ENCODE peak calls at places on chromosomes 7 and 10, in four cellular contexts. One of them, this sample, is unnamed.
A peak's percentile ranks its signal among the peaks of the same experiment; 100 is the strongest.

GRCh38 chr10:75228834-75229233 is 6.9 kb downstream of the COMTD1 start:
- DNase-seq in astrocyte of the spinal cord: no peak
- DNase-seq in heart right ventricle: no peak
- DNase-seq in fibroblast of pulmonary artery: no peak
- DNase-seq in this sample: no peak

GRCh38 chr10:137031-137430 is 1.8 kb downstream of the ZMYND11 start:
- DNase-seq in fibroblast of pulmonary artery: peak; percentile 23
- DNase-seq in astrocyte of the spinal cord: peak; percentile 7
- DNase-seq in heart right ventricle: no peak
- DNase-seq in this sample: no peak

GRCh38 chr7:120412665-120413064 is 139.7 kb downstream of the KCND2 start:
- DNase-seq in astrocyte of the spinal cord: no peak
- DNase-seq in fibroblast of pulmonary artery: no peak
- DNase-seq in heart right ventricle: no peak
- DNase-seq in this sample: no peak

GRCh38 chr10:71880425-71881306 is 29.6 kb upstream of the PSAP start:
- DNase-seq in fibroblast of pulmonary artery: no peak
- DNase-seq in astrocyte of the spinal cord: no peak
- DNase-seq in heart right ventricle: peak; percentile 21
- DNase-seq in this sample: no peak

GRCh38 chr7:169854-170172 is 22.6 kb upstream of the FAM20C start:
- DNase-seq in fibroblast of pulmonary artery: no peak
- DNase-seq in heart right ventricle: no peak
- DNase-seq in astrocyte of the spinal cord: no peak
- DNase-seq in this sample: no peak

GRCh38 chr10:98340261-98340675 is 72.3 kb upstream of the LOXL4 start:
- DNase-seq in fibroblast of pulmonary artery: peak; percentile 26
- DNase-seq in astrocyte of the spinal cord: peak; percentile 13
- DNase-seq in heart right ventricle: no peak
- DNase-seq in this sample: no peak

GRCh38 chr7:51062222-51062987 is 254.2 kb downstream of the COBL start:
- DNase-seq in astrocyte of the spinal cord: no peak
- DNase-seq in heart right ventricle: no peak
- DNase-seq in fibroblast of pulmonary artery: no peak
- DNase-seq in this sample: no peak

GRCh38 chr10:112915590-112916572 is 34.2 kb upstream of the TCF7L2 start:
- DNase-seq in heart right ventricle: no peak
- DNase-seq in astrocyte of the spinal cord: peak; percentile 69
- DNase-seq in fibroblast of pulmonary artery: no peak
- DNase-seq in this sample: no peak

GRCh38 chr7:124959676-124960075 is 30.1 kb upstream of the POT1 start:
- DNase-seq in astrocyte of the spinal cord: peak; percentile 45
- DNase-seq in fibroblast of pulmonary artery: no peak
- DNase-seq in heart right ventricle: no peak
- DNase-seq in this sample: no peak

GRCh38 chr10:119413738-119414611 is 128.5 kb downstream of the RGS10 start:
- DNase-seq in astrocyte of the spinal cord: peak; percentile 88
- DNase-seq in heart right ventricle: peak; percentile 66
- DNase-seq in fibroblast of pulmonary artery: peak; percentile 28
- DNase-seq in this sample: peak; percentile 29

GRCh38 chr10:119658274-119658673 is 7.1 kb downstream of the BAG3 start:
- DNase-seq in fibroblast of pulmonary artery: peak; percentile 89
- DNase-seq in astrocyte of the spinal cord: peak; percentile 91
- DNase-seq in heart right ventricle: peak; percentile 79
- DNase-seq in this sample: peak; percentile 94

GRCh38 chr7:90413185-90413528 is 9.9 kb downstream of the CLDN12 start:
- DNase-seq in astrocyte of the spinal cord: no peak
- DNase-seq in fibroblast of pulmonary artery: no peak
- DNase-seq in heart right ventricle: no peak
- DNase-seq in this sample: no peak

GRCh38 chr10:110772454-110773025 is 99.2 kb upstream of the PDCD4 start:
- DNase-seq in heart right ventricle: no peak
- DNase-seq in fibroblast of pulmonary artery: no peak
- DNase-seq in astrocyte of the spinal cord: no peak
- DNase-seq in this sample: no peak

GRCh38 chr7:133941496-133941895 is 185.6 kb upstream of the LRGUK start:
- DNase-seq in fibroblast of pulmonary artery: peak; percentile 27
- DNase-seq in astrocyte of the spinal cord: peak; percentile 32
- DNase-seq in heart right ventricle: no peak
- DNase-seq in this sample: peak; percentile 80

GRCh38 chr7:148903504-148903903 is 19.4 kb upstream of the EZH2 start:
- DNase-seq in fibroblast of pulmonary artery: no peak
- DNase-seq in heart right ventricle: no peak
- DNase-seq in astrocyte of the spinal cord: no peak
- DNase-seq in this sample: no peak

GRCh38 chr7:150756858-150757257 is 19.6 kb downstream of the GIMAP5 start:
- DNase-seq in heart right ventricle: no peak
- DNase-seq in fibroblast of pulmonary artery: peak; percentile 3
- DNase-seq in astrocyte of the spinal cord: no peak
- DNase-seq in this sample: no peak

GRCh38 chr7:94394399-94395140 is at the start of gene COL1A2:
- DNase-seq in astrocyte of the spinal cord: peak; percentile 99
- DNase-seq in heart right ventricle: peak; percentile 80
- DNase-seq in fibroblast of pulmonary artery: peak; percentile 98
- DNase-seq in this sample: peak; percentile 97

GRCh38 chr10:5461201-5461585 is 38.2 kb downstream of the CALML5 start:
- DNase-seq in heart right ventricle: no peak
- DNase-seq in astrocyte of the spinal cord: no peak
- DNase-seq in fibroblast of pulmonary artery: no peak
- DNase-seq in this sample: no peak

GRCh38 chr7:108284349-108285017 is 154.3 kb upstream of the LAMB4 start:
- DNase-seq in astrocyte of the spinal cord: no peak
- DNase-seq in heart right ventricle: no peak
- DNase-seq in fibroblast of pulmonary artery: no peak
- DNase-seq in this sample: no peak

GRCh38 chr10:23556727-23557440 is 118.0 kb downstream of the OTUD1 start:
- DNase-seq in fibroblast of pulmonary artery: peak; percentile 15
- DNase-seq in astrocyte of the spinal cord: peak; percentile 38
- DNase-seq in heart right ventricle: no peak
- DNase-seq in this sample: peak; percentile 45

GRCh38 chr7:157529768-157530560 is 193.2 kb downstream of the DNAJB6 start:
- DNase-seq in astrocyte of the spinal cord: no peak
- DNase-seq in heart right ventricle: no peak
- DNase-seq in fibroblast of pulmonary artery: no peak
- DNase-seq in this sample: no peak

GRCh38 chr10:50593523-50593922 is 30.2 kb downstream of the SGMS1 start:
- DNase-seq in fibroblast of pulmonary artery: peak; percentile 29
- DNase-seq in heart right ventricle: no peak
- DNase-seq in astrocyte of the spinal cord: no peak
- DNase-seq in this sample: no peak

GRCh38 chr7:53350241-53350640 is 314.8 kb downstream of the POM121L12 start:
- DNase-seq in astrocyte of the spinal cord: no peak
- DNase-seq in heart right ventricle: no peak
- DNase-seq in fibroblast of pulmonary artery: no peak
- DNase-seq in this sample: no peak

GRCh38 chr7:135254-135653 is 57.1 kb upstream of the FAM20C start:
- DNase-seq in astrocyte of the spinal cord: no peak
- DNase-seq in fibroblast of pulmonary artery: no peak
- DNase-seq in heart right ventricle: no peak
- DNase-seq in this sample: no peak

GRCh38 chr10:52447931-52448353 is 133.9 kb downstream of the DKK1 start:
- DNase-seq in astrocyte of the spinal cord: no peak
- DNase-seq in fibroblast of pulmonary artery: peak; percentile 39
- DNase-seq in heart right ventricle: no peak
- DNase-seq in this sample: peak; percentile 13

GRCh38 chr7:1403844-1404404 is 55.3 kb downstream of the MICALL2 start:
- DNase-seq in heart right ventricle: no peak
- DNase-seq in astrocyte of the spinal cord: peak; percentile 79
- DNase-seq in fibroblast of pulmonary artery: peak; percentile 54
- DNase-seq in this sample: no peak

GRCh38 chr10:96511044-96511945 is 2.4 kb downstream of the TLL2 start:
- DNase-seq in astrocyte of the spinal cord: peak; percentile 26
- DNase-seq in fibroblast of pulmonary artery: peak; percentile 25
- DNase-seq in heart right ventricle: no peak
- DNase-seq in this sample: peak; percentile 13

GRCh38 chr10:133565441-133566294 is at the start of gene SYCE1:
- DNase-seq in heart right ventricle: peak; percentile 23
- DNase-seq in astrocyte of the spinal cord: no peak
- DNase-seq in fibroblast of pulmonary artery: no peak
- DNase-seq in this sample: no peak

GRCh38 chr10:73635781-73636180 is 5.5 kb downstream of the MYOZ1 start:
- DNase-seq in heart right ventricle: no peak
- DNase-seq in fibroblast of pulmonary artery: no peak
- DNase-seq in astrocyte of the spinal cord: no peak
- DNase-seq in this sample: no peak

GRCh38 chr10:68106656-68107055 is 2.6 kb upstream of the MYPN start:
- DNase-seq in heart right ventricle: no peak
- DNase-seq in fibroblast of pulmonary artery: peak; percentile 45
- DNase-seq in astrocyte of the spinal cord: peak; percentile 89
- DNase-seq in this sample: peak; percentile 91

GRCh38 chr7:45647967-45648670 is 74.0 kb downstream of the ADCY1 start:
- DNase-seq in heart right ventricle: no peak
- DNase-seq in fibroblast of pulmonary artery: no peak
- DNase-seq in astrocyte of the spinal cord: no peak
- DNase-seq in this sample: no peak

GRCh38 chr10:106655165-106655564 is 509.3 kb downstream of the SORCS1 start:
- DNase-seq in fibroblast of pulmonary artery: no peak
- DNase-seq in heart right ventricle: no peak
- DNase-seq in astrocyte of the spinal cord: no peak
- DNase-seq in this sample: no peak

GRCh38 chr10:86710987-86711236 is 42.6 kb downstream of the LDB3 start:
- DNase-seq in astrocyte of the spinal cord: no peak
- DNase-seq in fibroblast of pulmonary artery: no peak
- DNase-seq in heart right ventricle: no peak
- DNase-seq in this sample: no peak

GRCh38 chr7:103640031-103640779 is 194.2 kb upstream of the SLC26A5 start:
- DNase-seq in fibroblast of pulmonary artery: peak; percentile 45
- DNase-seq in astrocyte of the spinal cord: peak; percentile 63
- DNase-seq in heart right ventricle: no peak
- DNase-seq in this sample: peak; percentile 65

GRCh38 chr10:131531265-131532190 is 220.0 kb upstream of the TCERG1L start:
- DNase-seq in heart right ventricle: no peak
- DNase-seq in astrocyte of the spinal cord: no peak
- DNase-seq in fibroblast of pulmonary artery: no peak
- DNase-seq in this sample: no peak

GRCh38 chr7:124752310-124752709 is 13.3 kb downstream of the GPR37 start:
- DNase-seq in heart right ventricle: no peak
- DNase-seq in astrocyte of the spinal cord: peak; percentile 42
- DNase-seq in fibroblast of pulmonary artery: no peak
- DNase-seq in this sample: no peak

GRCh38 chr10:99656199-99657064 is 2.9 kb upstream of the ENTPD7 start:
- DNase-seq in fibroblast of pulmonary artery: no peak
- DNase-seq in astrocyte of the spinal cord: no peak
- DNase-seq in heart right ventricle: no peak
- DNase-seq in this sample: peak; percentile 11

GRCh38 chr7:94061316-94061715 is 57.2 kb upstream of the BET1 start:
- DNase-seq in astrocyte of the spinal cord: no peak
- DNase-seq in fibroblast of pulmonary artery: no peak
- DNase-seq in heart right ventricle: no peak
- DNase-seq in this sample: no peak

GRCh38 chr7:10156972-10157371 is 816.7 kb upstream of the PHF14 start:
- DNase-seq in heart right ventricle: no peak
- DNase-seq in astrocyte of the spinal cord: no peak
- DNase-seq in fibroblast of pulmonary artery: peak; percentile 52
- DNase-seq in this sample: no peak

DNA sequence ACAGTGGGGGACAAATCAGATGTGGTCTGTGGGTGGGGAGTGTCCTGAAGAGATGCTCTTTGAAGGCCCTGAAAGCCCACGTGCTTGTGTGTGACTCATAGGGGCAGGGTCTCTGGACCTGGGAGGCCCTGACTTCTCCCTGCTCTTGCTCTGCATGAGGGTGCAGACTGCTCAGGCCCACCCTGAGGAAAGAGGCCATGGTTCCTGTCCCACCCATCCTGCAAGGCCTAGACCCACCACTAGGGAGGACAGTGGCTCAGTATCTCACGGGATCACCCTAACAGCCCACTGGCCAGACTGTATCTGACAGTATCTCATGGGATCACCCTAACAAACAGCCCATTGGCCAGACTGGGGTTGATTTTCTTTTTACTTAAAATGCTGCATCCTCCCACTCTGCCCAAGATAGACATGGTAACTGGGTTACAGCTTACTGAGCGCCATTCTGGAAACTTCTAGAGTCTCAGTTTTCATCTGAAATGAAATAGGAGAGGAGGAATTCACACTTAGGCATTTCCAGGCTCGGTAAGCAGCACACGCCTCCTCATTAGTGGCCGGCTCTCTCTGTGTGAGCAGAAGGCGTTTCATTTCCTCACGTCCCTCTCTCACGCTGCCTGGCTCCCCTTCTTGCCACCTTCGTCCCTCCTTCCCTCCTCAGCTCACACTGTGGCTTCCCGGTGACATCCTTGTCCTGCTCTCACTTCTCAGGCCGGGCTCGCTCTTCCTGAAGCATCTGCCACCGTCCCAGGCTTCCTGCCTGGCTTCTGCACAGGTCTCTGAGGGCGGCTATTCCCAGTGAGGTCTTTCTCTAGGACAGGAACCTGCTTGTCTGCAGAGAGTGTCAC is 242.6 kb downstream of the GLRX3 start:
- DNase-seq in fibroblast of pulmonary artery: no peak
- DNase-seq in heart right ventricle: no peak
- DNase-seq in astrocyte of the spinal cord: no peak
- DNase-seq in this sample: no peak
- TF ChIP-seq CTCF in fibroblast of pulmonary artery: no peak
- TF ChIP-seq CTCF in heart right ventricle: no peak
- TF ChIP-seq CTCF in astrocyte of the spinal cord: no peak
- TF ChIP-seq CTCF in this sample: no peak

GRCh38 chr7:84264341-84264740 is 69.8 kb upstream of the SEMA3A start:
- DNase-seq in astrocyte of the spinal cord: no peak
- DNase-seq in fibroblast of pulmonary artery: no peak
- DNase-seq in heart right ventricle: no peak
- DNase-seq in this sample: peak; percentile 1
- TF ChIP-seq CTCF in astrocyte of the spinal cord: no peak
- TF ChIP-seq CTCF in fibroblast of pulmonary artery: no peak
- TF ChIP-seq CTCF in heart right ventricle: no peak
- TF ChIP-seq CTCF in this sample: no peak

GRCh38 chr7:84998665-84999064 is 188.2 kb downstream of the SEMA3D start:
- DNase-seq in astrocyte of the spinal cord: no peak
- DNase-seq in fibroblast of pulmonary artery: no peak
- DNase-seq in heart right ventricle: no peak
- DNase-seq in this sample: no peak
- TF ChIP-seq CTCF in astrocyte of the spinal cord: no peak
- TF ChIP-seq CTCF in fibroblast of pulmonary artery: no peak
- TF ChIP-seq CTCF in heart right ventricle: no peak
- TF ChIP-seq CTCF in this sample: peak; percentile 56

DNA sequence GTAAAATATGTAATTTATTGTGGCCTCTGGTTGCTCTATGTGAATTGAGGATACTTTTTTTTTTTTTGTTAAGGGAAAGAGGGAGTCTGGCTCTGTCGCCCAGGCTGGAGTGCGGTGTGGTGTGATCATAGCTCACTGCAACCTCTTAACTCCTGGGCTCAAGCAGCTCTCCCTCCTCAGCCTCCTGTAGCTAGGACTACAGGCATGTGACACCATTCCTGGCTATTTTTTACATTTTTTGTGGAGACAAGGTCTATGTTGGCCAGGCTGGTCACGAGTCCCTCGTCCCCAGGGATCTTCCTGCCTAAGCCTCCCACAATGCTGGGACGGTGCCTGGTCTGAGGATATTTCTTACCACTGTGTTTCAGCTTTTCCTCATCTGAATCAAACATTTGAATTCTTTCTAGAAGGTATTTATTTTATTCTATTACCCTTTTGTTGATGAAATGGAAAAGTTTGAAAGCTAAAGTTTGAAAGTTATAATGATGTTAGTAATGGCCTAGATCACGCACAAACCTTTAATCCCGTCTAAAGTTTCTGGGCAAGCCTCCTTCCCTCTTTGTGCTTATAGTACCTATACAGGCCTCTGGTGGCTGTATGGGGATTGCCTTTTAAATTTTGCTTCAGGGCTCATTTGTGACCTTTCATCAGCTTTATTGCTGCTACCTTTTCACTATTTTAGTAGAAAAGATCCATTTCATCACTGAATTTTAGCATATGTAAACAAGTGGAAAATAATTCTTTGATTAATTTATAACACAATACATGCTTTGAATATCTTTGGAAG is 2.0 kb downstream of the IFRD1 start:
- DNase-seq in heart right ventricle: peak; percentile 25
- DNase-seq in astrocyte of the spinal cord: peak; percentile 43
- DNase-seq in fibroblast of pulmonary artery: peak; percentile 81
- DNase-seq in this sample: peak; percentile 31
- TF ChIP-seq CTCF in heart right ventricle: no peak
- TF ChIP-seq CTCF in astrocyte of the spinal cord: peak; percentile 42
- TF ChIP-seq CTCF in fibroblast of pulmonary artery: peak; percentile 40
- TF ChIP-seq CTCF in this sample: no peak

This sample was measured in HFFc6.